ENCODE peak calls at places on chromosomes 13 and 19, in five cellular contexts. Z is astrocyte; L is body of pancreas; C is CD8-positive, alpha-beta memory T cell; F is fibroblast of lung. M is an unnamed sample. For H3K9me3 and H3K36me3, the result is how much of the 10 kb centered on the place peaks cover.

GRCh38 chr19:19860756-19861390 is 4.8 kb upstream of the ZNF253 start:
- DNase-seq in Z (no peak), L (no peak), C (peak), F (peak), M (no peak)

GRCh38 chr13:59447031-59447430 is 716.7 kb downstream of the DIAPH3 start:
- DNase-seq in Z (no peak), L (no peak), C (no peak), F (peak), M (no peak)

GRCh38 chr13:108915634-108916497 is 286.5 kb downstream of the MYO16 start:
- DNase-seq in Z (peak), L (peak), C (no peak), F (peak), M (peak)

GRCh38 chr19:10751109-10751972 is 33.5 kb downstream of the DNM2 start:
- DNase-seq in Z (no peak), L (peak), C (no peak), F (no peak), M (no peak)

GRCh38 chr19:28358604-28359003 is 854.3 kb downstream of the UQCRFS1 start:
- DNase-seq in Z (peak), L (no peak), C (no peak), F (peak), M (no peak)

GRCh38 chr13:51525567-51526165 is 58.6 kb upstream of the WDFY2 start:
- DNase-seq in Z (no peak), L (no peak), C (no peak), F (peak), M (no peak)

GRCh38 chr13:107117327-107118012 is 549.5 kb upstream of the ARGLU1 start:
- DNase-seq in Z (no peak), L (no peak), C (no peak), F (peak), M (no peak)

GRCh38 chr13:40336228-40337221 is 329.9 kb downstream of the FOXO1 start:
- DNase-seq in Z (no peak), L (peak), C (no peak), F (no peak), M (no peak)

DNA sequence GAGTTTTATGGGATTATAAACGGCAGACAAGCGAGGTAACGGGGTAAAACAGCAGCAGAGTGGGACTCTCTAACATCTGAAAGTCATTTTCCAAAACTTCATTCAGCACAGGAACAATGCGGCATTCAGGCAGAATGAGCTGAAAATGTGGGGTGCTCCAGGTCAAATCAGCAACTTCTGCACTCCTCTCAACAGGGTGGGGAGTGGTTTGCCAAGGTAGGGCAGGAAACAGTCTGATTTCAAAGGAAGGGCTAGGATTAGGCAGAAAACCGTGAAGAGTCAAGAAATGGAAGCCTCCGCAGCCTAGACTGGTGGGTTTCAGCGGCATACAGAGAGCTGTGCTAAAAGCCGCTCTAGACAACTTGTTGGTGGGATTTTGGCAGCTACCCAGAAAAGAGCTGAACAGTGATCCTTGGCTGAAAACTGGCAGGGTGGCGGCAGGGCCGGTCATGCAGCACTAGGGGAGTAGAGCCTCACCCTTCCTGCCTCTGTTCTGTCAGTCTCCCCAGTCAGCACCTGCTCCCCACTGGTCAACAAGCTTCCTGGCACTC is 154.2 kb upstream of the KLF12 start:
- DNase-seq in Z (peak), L (no peak), C (peak), F (no peak), M (peak)
- H3K27ac ChIP-seq in Z (peak), L (peak), C (peak), F (no peak), M (peak)

DNA sequence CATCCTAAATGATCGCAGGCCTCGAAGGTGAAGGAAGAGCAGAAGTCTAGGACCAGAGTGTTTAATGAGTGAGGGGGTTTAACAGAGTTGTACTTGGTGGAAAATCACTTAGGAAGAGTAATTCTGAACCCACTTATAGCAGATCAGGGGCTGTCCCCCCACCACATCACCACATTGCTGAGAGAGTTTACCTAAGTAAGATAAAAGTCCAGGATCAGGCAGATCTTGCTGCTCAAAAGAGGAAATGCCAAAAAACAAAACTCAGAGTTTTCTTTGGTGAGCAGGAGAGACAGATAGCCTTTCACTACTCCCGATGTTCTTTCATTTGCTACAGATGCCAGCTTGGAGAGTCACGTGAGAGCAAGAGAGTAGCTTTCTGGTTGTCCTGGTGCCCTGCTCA is 15.4 kb downstream of the ZNF317 start:
- DNase-seq in Z (no peak), L (no peak), C (no peak), F (no peak), M (no peak)
- H3K9me3 ChIP-seq in Z (under half), L (under half), C (under half), F (under half), M (under half)

DNA sequence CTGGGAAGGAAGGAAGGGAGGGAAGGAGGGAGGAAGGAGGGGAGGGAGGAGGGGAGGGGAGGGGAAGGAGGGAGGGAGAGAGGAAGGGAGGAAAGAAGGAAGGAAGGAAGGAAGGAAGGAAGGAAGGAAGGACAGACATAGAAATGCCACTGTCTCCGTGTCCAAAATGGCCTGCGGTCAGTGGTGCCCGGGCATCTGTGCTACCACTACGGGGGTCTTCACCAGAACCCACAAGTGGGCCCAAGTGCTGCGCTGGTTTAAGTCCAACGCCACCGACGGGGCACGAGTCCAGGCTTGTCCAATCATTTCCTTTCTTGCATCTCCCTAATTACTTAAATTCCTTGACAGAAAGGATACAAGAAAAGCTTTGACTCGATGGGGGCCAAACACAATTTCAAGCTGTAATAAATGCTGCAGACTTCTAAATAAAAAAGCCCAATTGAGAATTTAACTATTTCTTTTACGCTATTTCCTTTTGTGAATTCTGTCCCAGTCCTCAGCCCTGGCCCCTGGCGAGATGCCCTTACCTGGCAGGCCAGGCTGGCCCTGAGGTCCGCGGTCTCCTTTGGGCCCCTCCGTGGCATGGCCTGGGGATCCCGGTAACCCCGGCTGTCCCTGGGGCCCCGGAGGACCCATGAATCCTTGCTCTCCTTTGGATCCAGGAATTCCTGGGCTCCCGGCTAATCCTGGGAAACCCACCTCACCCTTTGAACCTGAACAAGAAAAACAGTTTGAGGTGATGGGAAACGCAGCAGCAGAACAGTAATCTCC is 136.8 kb downstream of the COL4A1 start:
- DNase-seq in Z (no peak), L (no peak), C (no peak), F (no peak), M (no peak)
- H3K36me3 ChIP-seq in Z (half or more), L (under half), C (under half), F (under half), M (under half)

DNA sequence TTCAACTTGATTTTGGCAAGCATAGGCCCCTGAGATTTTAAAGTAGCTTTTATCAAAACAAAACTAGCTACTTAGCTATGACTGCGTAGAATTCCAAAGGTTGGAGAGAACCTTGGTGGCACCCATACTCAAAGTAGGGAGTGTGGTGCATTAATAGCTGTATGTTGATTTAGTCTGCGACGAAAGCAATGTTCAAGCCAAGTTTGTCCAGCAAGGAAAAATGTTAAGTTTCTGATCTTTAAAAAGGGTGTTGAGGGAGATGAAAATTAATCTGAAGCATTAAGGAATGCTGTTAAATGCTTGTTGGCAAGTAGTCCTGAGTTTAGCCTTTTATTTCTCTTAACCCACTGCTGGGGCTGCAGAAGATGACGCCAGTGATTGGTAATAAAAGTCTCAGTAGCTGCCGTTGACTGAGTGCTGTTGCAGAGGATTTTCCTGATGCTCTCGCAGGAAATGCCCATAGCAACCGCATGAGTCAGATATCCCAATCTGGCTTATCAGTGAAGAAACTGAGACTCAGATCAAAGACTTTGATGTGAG is 75.9 kb upstream of the RNF113B start:
- DNase-seq in Z (peak), L (no peak), C (no peak), F (peak), M (no peak)
- H3K27ac ChIP-seq in Z (peak), L (peak), C (no peak), F (peak), M (peak)

GRCh38 chr19:6186435-6186834 is 51.0 kb downstream of the ACSBG2 start:
- DNase-seq in Z (no peak), L (no peak), C (no peak), F (no peak), M (no peak)
- H3K9me3 ChIP-seq in Z (under half), L (under half), C (under half), F (under half), M (under half)

DNA sequence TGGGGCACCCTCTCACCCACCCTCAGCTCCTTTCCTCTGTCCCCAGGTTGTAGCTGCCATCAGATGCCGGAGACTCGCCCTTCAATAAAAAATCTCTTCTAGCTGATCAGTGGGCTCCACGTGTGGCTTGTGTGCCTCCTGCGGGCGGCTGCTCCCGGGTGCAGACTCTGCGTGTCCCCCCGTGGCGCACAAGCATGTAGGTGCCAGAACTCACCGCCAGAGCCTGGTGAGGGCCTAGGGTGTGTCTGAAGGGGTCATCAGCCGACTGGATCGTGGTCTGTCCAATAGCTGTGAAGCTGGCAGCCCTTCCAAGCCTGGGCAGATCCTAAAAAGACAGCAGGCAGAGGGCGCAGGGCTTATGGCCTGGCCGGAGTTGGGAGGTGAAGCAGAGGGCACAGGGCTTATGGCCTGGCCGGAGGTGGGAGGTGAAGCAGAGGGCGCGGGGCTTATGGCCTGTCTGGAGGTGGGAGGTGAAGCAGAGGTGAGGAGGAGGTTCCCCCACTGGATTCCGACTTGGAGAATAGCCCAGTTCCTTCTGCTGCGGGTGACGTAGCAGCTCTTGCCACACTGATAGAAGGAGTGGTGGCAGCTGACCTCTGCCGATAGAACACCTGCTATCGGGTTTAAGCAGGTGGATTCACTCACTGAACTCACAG is 11.7 kb downstream of the NOP53 start:
- DNase-seq in Z (no peak), L (peak), C (no peak), F (no peak), M (no peak)
- H3K36me3 ChIP-seq in Z (under half), L (under half), C (under half), F (under half), M (half or more)

DNA sequence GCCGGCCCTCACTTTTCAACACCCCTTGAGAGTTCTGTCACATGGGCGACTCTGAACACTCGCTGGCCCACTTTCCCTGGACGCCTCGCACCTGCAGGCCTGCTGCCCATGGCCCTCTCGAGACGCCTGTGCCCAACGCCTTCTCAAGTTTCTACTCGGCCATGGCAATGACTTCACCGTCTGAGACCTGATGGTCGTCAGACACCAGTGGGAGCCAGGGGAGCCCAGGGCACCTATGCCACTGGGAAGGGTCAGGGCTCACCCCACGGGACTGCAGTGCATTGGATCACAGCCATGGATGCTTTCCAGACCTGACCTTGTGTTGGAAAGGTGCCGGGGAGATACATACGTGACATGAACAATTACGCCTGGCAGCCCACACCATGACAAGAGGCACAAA is 60.1 kb downstream of the KLF2 start:
- DNase-seq in Z (no peak), L (no peak), C (no peak), F (no peak), M (no peak)
- H3K27ac ChIP-seq in Z (no peak), L (no peak), C (no peak), F (no peak), M (no peak)

GRCh38 chr19:43148233-43148632 is 38.1 kb downstream of the PSG5 start:
- DNase-seq in Z (peak), L (no peak), C (no peak), F (peak), M (no peak)
- H3K9me3 ChIP-seq in Z (under half), L (under half), C (under half), F (under half), M (under half)

GRCh38 chr19:1418494-1418775 is 11.0 kb downstream of the DAZAP1 start:
- DNase-seq in Z (no peak), L (no peak), C (no peak), F (no peak), M (no peak)
- H3K36me3 ChIP-seq in Z (under half), L (under half), C (under half), F (under half), M (under half)

M was measured in Peyer's patch.